ENCODE peak calls at places on chromosomes 3 and 15, in eight cellular contexts. One of them, this sample, is unnamed.

GRCh38 chr3:52150860-52151259 is 3.4 kb downstream of the POC1A start:
- DNase-seq in naive thymus-derived CD8-positive, alpha-beta T cell: no peak
- DNase-seq in GM03348: no peak
- DNase-seq in psoas muscle: no peak
- DNase-seq in NCI-H774: no peak
- DNase-seq in cardiac muscle cell: no peak
- DNase-seq in NCI-H345: no peak
- DNase-seq in mucosa of descending colon: no peak
- DNase-seq in this sample: no peak

GRCh38 chr15:85500729-85501128 is 120.3 kb downstream of the AKAP13 start:
- DNase-seq in cardiac muscle cell: peak; percentile 84
- DNase-seq in mucosa of descending colon: no peak
- DNase-seq in GM03348: no peak
- DNase-seq in naive thymus-derived CD8-positive, alpha-beta T cell: no peak
- DNase-seq in NCI-H345: no peak
- DNase-seq in NCI-H774: no peak
- DNase-seq in psoas muscle: no peak
- DNase-seq in this sample: no peak

GRCh38 chr3:141992512-141992911 is 116.1 kb downstream of the ATP1B3 start:
- DNase-seq in psoas muscle: no peak
- DNase-seq in NCI-H345: no peak
- DNase-seq in mucosa of descending colon: no peak
- DNase-seq in NCI-H774: no peak
- DNase-seq in GM03348: no peak
- DNase-seq in cardiac muscle cell: no peak
- DNase-seq in naive thymus-derived CD8-positive, alpha-beta T cell: no peak
- DNase-seq in this sample: no peak

GRCh38 chr3:23203651-23204111 is 554 bp downstream of the UBE2E2 start:
- DNase-seq in mucosa of descending colon: peak; percentile 37
- DNase-seq in NCI-H345: no peak
- DNase-seq in GM03348: peak; percentile 51
- DNase-seq in cardiac muscle cell: peak; percentile 41
- DNase-seq in psoas muscle: peak; percentile 41
- DNase-seq in naive thymus-derived CD8-positive, alpha-beta T cell: peak; percentile 6
- DNase-seq in NCI-H774: peak; percentile 8
- DNase-seq in this sample: no peak

GRCh38 chr3:146803746-146804145 is 198.6 kb upstream of the PLSCR5 start:
- DNase-seq in mucosa of descending colon: no peak
- DNase-seq in psoas muscle: no peak
- DNase-seq in NCI-H345: no peak
- DNase-seq in cardiac muscle cell: peak; percentile 69
- DNase-seq in naive thymus-derived CD8-positive, alpha-beta T cell: no peak
- DNase-seq in NCI-H774: no peak
- DNase-seq in GM03348: peak; percentile 85
- DNase-seq in this sample: no peak

GRCh38 chr15:71577071-71577470 is 233.3 kb upstream of the NR2E3 start:
- DNase-seq in cardiac muscle cell: no peak
- DNase-seq in mucosa of descending colon: no peak
- DNase-seq in naive thymus-derived CD8-positive, alpha-beta T cell: no peak
- DNase-seq in psoas muscle: no peak
- DNase-seq in NCI-H774: no peak
- DNase-seq in GM03348: peak; percentile 24
- DNase-seq in NCI-H345: no peak
- DNase-seq in this sample: no peak

GRCh38 chr3:83953417-83954089 is 1005.2 kb upstream of the CADM2 start:
- DNase-seq in naive thymus-derived CD8-positive, alpha-beta T cell: no peak
- DNase-seq in NCI-H774: no peak
- DNase-seq in psoas muscle: no peak
- DNase-seq in mucosa of descending colon: no peak
- DNase-seq in NCI-H345: no peak
- DNase-seq in cardiac muscle cell: no peak
- DNase-seq in GM03348: no peak
- DNase-seq in this sample: no peak

GRCh38 chr3:109175411-109175810 is 38.9 kb downstream of the C3orf85 start:
- DNase-seq in cardiac muscle cell: peak; percentile 18
- DNase-seq in psoas muscle: no peak
- DNase-seq in naive thymus-derived CD8-positive, alpha-beta T cell: no peak
- DNase-seq in GM03348: no peak
- DNase-seq in NCI-H345: no peak
- DNase-seq in mucosa of descending colon: no peak
- DNase-seq in NCI-H774: no peak
- DNase-seq in this sample: no peak

GRCh38 chr15:58604455-58604923 is 145.0 kb downstream of the ADAM10 start:
- DNase-seq in NCI-H774: no peak
- DNase-seq in mucosa of descending colon: no peak
- DNase-seq in NCI-H345: no peak
- DNase-seq in psoas muscle: no peak
- DNase-seq in naive thymus-derived CD8-positive, alpha-beta T cell: no peak
- DNase-seq in GM03348: no peak
- DNase-seq in cardiac muscle cell: no peak
- DNase-seq in this sample: no peak

GRCh38 chr15:67433495-67434099 is 87.3 kb upstream of the C15orf61 start:
- DNase-seq in cardiac muscle cell: peak; percentile 76
- DNase-seq in mucosa of descending colon: peak; percentile 51
- DNase-seq in GM03348: peak; percentile 81
- DNase-seq in naive thymus-derived CD8-positive, alpha-beta T cell: peak; percentile 6
- DNase-seq in NCI-H345: peak; percentile 5
- DNase-seq in psoas muscle: peak; percentile 25
- DNase-seq in NCI-H774: no peak
- DNase-seq in this sample: no peak

GRCh38 chr3:124812291-124813265 is 74.6 kb downstream of the ITGB5 start:
- DNase-seq in NCI-H345: no peak
- DNase-seq in mucosa of descending colon: peak; percentile 74
- DNase-seq in psoas muscle: peak; percentile 72
- DNase-seq in naive thymus-derived CD8-positive, alpha-beta T cell: no peak
- DNase-seq in NCI-H774: no peak
- DNase-seq in cardiac muscle cell: peak; percentile 96
- DNase-seq in GM03348: peak; percentile 86
- DNase-seq in this sample: no peak

GRCh38 chr3:65252266-65252665 is 564.5 kb upstream of the ADAMTS9 start:
- DNase-seq in cardiac muscle cell: no peak
- DNase-seq in naive thymus-derived CD8-positive, alpha-beta T cell: no peak
- DNase-seq in NCI-H345: no peak
- DNase-seq in NCI-H774: no peak
- DNase-seq in mucosa of descending colon: no peak
- DNase-seq in psoas muscle: no peak
- DNase-seq in GM03348: no peak
- DNase-seq in this sample: no peak

GRCh38 chr15:37093480-37094410 is 6.6 kb downstream of the MEIS2 start:
- DNase-seq in psoas muscle: no peak
- DNase-seq in NCI-H345: no peak
- DNase-seq in cardiac muscle cell: peak; percentile 87
- DNase-seq in mucosa of descending colon: no peak
- DNase-seq in GM03348: no peak
- DNase-seq in NCI-H774: no peak
- DNase-seq in naive thymus-derived CD8-positive, alpha-beta T cell: no peak
- DNase-seq in this sample: no peak

GRCh38 chr3:50210510-50211367 is 5.7 kb downstream of the SLC38A3 start:
- DNase-seq in cardiac muscle cell: no peak
- DNase-seq in GM03348: no peak
- DNase-seq in naive thymus-derived CD8-positive, alpha-beta T cell: no peak
- DNase-seq in NCI-H774: no peak
- DNase-seq in NCI-H345: peak; percentile 34
- DNase-seq in mucosa of descending colon: no peak
- DNase-seq in psoas muscle: no peak
- DNase-seq in this sample: no peak

GRCh38 chr15:75208501-75209288 is 7.0 kb downstream of the C15orf39 start:
- DNase-seq in NCI-H774: no peak
- DNase-seq in naive thymus-derived CD8-positive, alpha-beta T cell: no peak
- DNase-seq in GM03348: no peak
- DNase-seq in mucosa of descending colon: no peak
- DNase-seq in psoas muscle: no peak
- DNase-seq in cardiac muscle cell: no peak
- DNase-seq in NCI-H345: no peak
- DNase-seq in this sample: no peak

GRCh38 chr15:41125950-41126642 is 10.0 kb upstream of the INO80 start:
- DNase-seq in mucosa of descending colon: no peak
- DNase-seq in cardiac muscle cell: no peak
- DNase-seq in NCI-H774: no peak
- DNase-seq in GM03348: no peak
- DNase-seq in naive thymus-derived CD8-positive, alpha-beta T cell: no peak
- DNase-seq in psoas muscle: no peak
- DNase-seq in NCI-H345: no peak
- DNase-seq in this sample: no peak

GRCh38 chr15:98005659-98006058 is 45.2 kb downstream of the ARRDC4 start:
- DNase-seq in mucosa of descending colon: no peak
- DNase-seq in psoas muscle: no peak
- DNase-seq in GM03348: no peak
- DNase-seq in naive thymus-derived CD8-positive, alpha-beta T cell: no peak
- DNase-seq in NCI-H345: no peak
- DNase-seq in NCI-H774: no peak
- DNase-seq in cardiac muscle cell: no peak
- DNase-seq in this sample: no peak

GRCh38 chr3:22862111-22862510 is 341.0 kb upstream of the UBE2E2 start:
- DNase-seq in GM03348: no peak
- DNase-seq in NCI-H774: no peak
- DNase-seq in psoas muscle: no peak
- DNase-seq in mucosa of descending colon: no peak
- DNase-seq in cardiac muscle cell: no peak
- DNase-seq in naive thymus-derived CD8-positive, alpha-beta T cell: no peak
- DNase-seq in NCI-H345: no peak
- DNase-seq in this sample: no peak

GRCh38 chr3:67030785-67031740 is 33.0 kb downstream of the KBTBD8 start:
- DNase-seq in NCI-H774: no peak
- DNase-seq in psoas muscle: no peak
- DNase-seq in NCI-H345: no peak
- DNase-seq in GM03348: no peak
- DNase-seq in naive thymus-derived CD8-positive, alpha-beta T cell: no peak
- DNase-seq in mucosa of descending colon: no peak
- DNase-seq in cardiac muscle cell: no peak
- DNase-seq in this sample: peak; percentile 11

GRCh38 chr15:65723786-65724354 is 68.2 kb downstream of the DENND4A start:
- DNase-seq in GM03348: no peak
- DNase-seq in cardiac muscle cell: no peak
- DNase-seq in NCI-H345: no peak
- DNase-seq in NCI-H774: no peak
- DNase-seq in naive thymus-derived CD8-positive, alpha-beta T cell: no peak
- DNase-seq in mucosa of descending colon: peak; percentile 50
- DNase-seq in psoas muscle: no peak
- DNase-seq in this sample: no peak

GRCh38 chr15:46213551-46213950 is 578.7 kb downstream of the SQOR start:
- DNase-seq in GM03348: no peak
- DNase-seq in NCI-H345: no peak
- DNase-seq in mucosa of descending colon: no peak
- DNase-seq in NCI-H774: no peak
- DNase-seq in psoas muscle: no peak
- DNase-seq in cardiac muscle cell: no peak
- DNase-seq in naive thymus-derived CD8-positive, alpha-beta T cell: no peak
- DNase-seq in this sample: no peak

GRCh38 chr3:44338828-44339127 is 212 bp downstream of the TCAIM start:
- DNase-seq in cardiac muscle cell: no peak
- DNase-seq in NCI-H345: no peak
- DNase-seq in GM03348: no peak
- DNase-seq in NCI-H774: no peak
- DNase-seq in naive thymus-derived CD8-positive, alpha-beta T cell: no peak
- DNase-seq in psoas muscle: no peak
- DNase-seq in mucosa of descending colon: no peak
- DNase-seq in this sample: no peak

GRCh38 chr3:171606151-171606751 is 146.0 kb upstream of the TNIK start:
- DNase-seq in NCI-H345: no peak
- DNase-seq in cardiac muscle cell: peak; percentile 85
- DNase-seq in GM03348: no peak
- DNase-seq in NCI-H774: no peak
- DNase-seq in mucosa of descending colon: no peak
- DNase-seq in psoas muscle: no peak
- DNase-seq in naive thymus-derived CD8-positive, alpha-beta T cell: no peak
- DNase-seq in this sample: no peak

GRCh38 chr3:72818915-72819314 is 29.3 kb downstream of the SHQ1 start:
- DNase-seq in psoas muscle: no peak
- DNase-seq in GM03348: peak; percentile 30
- DNase-seq in NCI-H774: no peak
- DNase-seq in naive thymus-derived CD8-positive, alpha-beta T cell: no peak
- DNase-seq in mucosa of descending colon: no peak
- DNase-seq in NCI-H345: no peak
- DNase-seq in cardiac muscle cell: peak; percentile 61
- DNase-seq in this sample: no peak

GRCh38 chr3:165895919-165896318 is 58.7 kb upstream of the BCHE start:
- DNase-seq in mucosa of descending colon: no peak
- DNase-seq in GM03348: no peak
- DNase-seq in cardiac muscle cell: no peak
- DNase-seq in psoas muscle: no peak
- DNase-seq in NCI-H774: no peak
- DNase-seq in naive thymus-derived CD8-positive, alpha-beta T cell: no peak
- DNase-seq in NCI-H345: peak; percentile 12
- DNase-seq in this sample: peak; percentile 13

GRCh38 chr3:74839591-74839990 is 225.1 kb upstream of the CNTN3 start:
- DNase-seq in cardiac muscle cell: no peak
- DNase-seq in mucosa of descending colon: no peak
- DNase-seq in naive thymus-derived CD8-positive, alpha-beta T cell: no peak
- DNase-seq in GM03348: no peak
- DNase-seq in psoas muscle: no peak
- DNase-seq in NCI-H345: no peak
- DNase-seq in NCI-H774: no peak
- DNase-seq in this sample: no peak

GRCh38 chr3:173902866-173903265 is 505.3 kb downstream of the NLGN1 start:
- DNase-seq in NCI-H774: no peak
- DNase-seq in GM03348: no peak
- DNase-seq in psoas muscle: no peak
- DNase-seq in mucosa of descending colon: no peak
- DNase-seq in NCI-H345: no peak
- DNase-seq in naive thymus-derived CD8-positive, alpha-beta T cell: no peak
- DNase-seq in cardiac muscle cell: no peak
- DNase-seq in this sample: no peak

GRCh38 chr15:43095243-43095642 is 10.6 kb downstream of the UBR1 start:
- DNase-seq in NCI-H774: no peak
- DNase-seq in NCI-H345: no peak
- DNase-seq in GM03348: peak; percentile 21
- DNase-seq in naive thymus-derived CD8-positive, alpha-beta T cell: no peak
- DNase-seq in mucosa of descending colon: no peak
- DNase-seq in psoas muscle: no peak
- DNase-seq in cardiac muscle cell: peak; percentile 74
- DNase-seq in this sample: no peak

GRCh38 chr3:53815651-53816050 is 30.6 kb downstream of the CHDH start:
- DNase-seq in psoas muscle: no peak
- DNase-seq in mucosa of descending colon: no peak
- DNase-seq in naive thymus-derived CD8-positive, alpha-beta T cell: no peak
- DNase-seq in cardiac muscle cell: no peak
- DNase-seq in NCI-H774: no peak
- DNase-seq in GM03348: no peak
- DNase-seq in NCI-H345: no peak
- DNase-seq in this sample: no peak